ENCODE peak calls at places on chromosomes 7 and 10, in four cellular contexts. O is sigmoid colon, U is endodermal cell, F is psoas muscle. E is an unnamed sample.

GRCh38 chr10:72375585-72375984 is 20.9 kb upstream of the DNAJB12 start:
- DNase-seq in O (no peak), U (peak; percentile 61), F (no peak), E (no peak)

GRCh38 chr10:118581340-118581739 is 14.1 kb downstream of the PRLHR start:
- DNase-seq in O (no peak), U (no peak), F (no peak), E (no peak)

GRCh38 chr10:98316156-98316555 is 48.2 kb upstream of the LOXL4 start:
- DNase-seq in O (no peak), U (no peak), F (no peak), E (no peak)

GRCh38 chr7:155119801-155120382 is 49.8 kb downstream of the HTR5A start:
- DNase-seq in O (no peak), U (peak; percentile 22), F (no peak), E (no peak)

GRCh38 chr7:144670251-144670650 is 165.6 kb downstream of the TPK1 start:
- DNase-seq in O (no peak), U (no peak), F (no peak), E (no peak)

GRCh38 chr7:43112941-43113621 is 634 bp downstream of the HECW1 start:
- DNase-seq in O (peak; percentile 64), U (peak; percentile 90), F (peak; percentile 21), E (peak; percentile 75)

GRCh38 chr10:130994845-130995244 is 316.7 kb downstream of the TCERG1L start:
- DNase-seq in O (no peak), U (no peak), F (no peak), E (no peak)

GRCh38 chr7:120805636-120806388 is 52.1 kb downstream of the TSPAN12 start:
- DNase-seq in O (no peak), U (peak; percentile 86), F (no peak), E (no peak)

GRCh38 chr7:102153586-102153948 is 133.1 kb upstream of the SH2B2 start:
- DNase-seq in O (no peak), U (no peak), F (no peak), E (no peak)

GRCh38 chr7:117993377-117994003 is 120.2 kb upstream of the CTTNBP2 start:
- DNase-seq in O (no peak), U (peak; percentile 93), F (no peak), E (no peak)

GRCh38 chr10:29132821-29133156 is 156.1 kb upstream of the LYZL1 start:
- DNase-seq in O (no peak), U (no peak), F (no peak), E (no peak)

GRCh38 chr7:101882595-101883564 is 65.5 kb downstream of the CUX1 start:
- DNase-seq in O (peak; percentile 97), U (peak; percentile 80), F (peak; percentile 87), E (peak; percentile 91)

GRCh38 chr7:151308791-151309190 is 32.8 kb upstream of the NUB1 start:
- DNase-seq in O (no peak), U (no peak), F (no peak), E (no peak)

GRCh38 chr7:151307536-151307935 is 34.1 kb upstream of the NUB1 start:
- DNase-seq in O (no peak), U (no peak), F (no peak), E (no peak)

GRCh38 chr7:151309306-151309705 is 32.3 kb upstream of the NUB1 start:
- DNase-seq in O (no peak), U (no peak), F (no peak), E (no peak)

GRCh38 chr7:151306860-151307259 is 34.8 kb upstream of the NUB1 start:
- DNase-seq in O (no peak), U (peak; percentile 74), F (no peak), E (no peak)

DNA sequence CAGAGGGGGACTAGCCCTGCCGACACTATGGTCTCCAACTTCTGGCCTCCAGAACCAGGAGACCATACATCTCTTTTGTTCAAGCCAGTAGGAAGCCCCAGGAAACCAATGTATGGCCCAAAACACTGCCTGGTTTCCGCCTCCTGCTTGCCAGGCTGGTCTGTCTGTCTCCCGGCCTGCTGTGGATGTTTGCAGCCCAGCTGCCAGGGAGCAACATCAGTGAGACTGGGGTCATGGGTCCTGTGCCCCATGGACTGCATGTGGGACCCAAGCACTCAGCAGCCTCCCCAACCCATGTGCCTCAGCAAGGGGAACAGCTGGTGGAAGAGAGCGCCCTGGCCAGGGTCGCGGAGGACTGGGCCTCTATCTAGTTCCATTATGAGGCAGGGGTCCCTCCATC is 33.4 kb upstream of the NUB1 start:
- DNase-seq in O (no peak), U (no peak), F (no peak), E (no peak)
- H3K4me1 ChIP-seq in O (peaks cover 8% of the 10 kb centered on the region), U (peaks cover 4% of the 10 kb centered on the region), F (peaks cover 6% of the 10 kb centered on the region), E (no peaks in the 10 kb centered on the region)

GRCh38 chr10:79159785-79160184 is 91.0 kb downstream of the ZMIZ1 start:
- DNase-seq in O (peak; percentile 92), U (no peak), F (peak; percentile 73), E (peak; percentile 88)

GRCh38 chr10:79159141-79159619 is 90.4 kb downstream of the ZMIZ1 start:
- DNase-seq in O (no peak), U (no peak), F (peak; percentile 64), E (peak; percentile 83)

GRCh38 chr10:79158402-79159097 is 89.8 kb downstream of the ZMIZ1 start:
- DNase-seq in O (no peak), U (peak; percentile 78), F (no peak), E (no peak)

GRCh38 chr10:79156334-79157274 is 87.8 kb downstream of the ZMIZ1 start:
- DNase-seq in O (no peak), U (peak; percentile 70), F (no peak), E (no peak)

DNA sequence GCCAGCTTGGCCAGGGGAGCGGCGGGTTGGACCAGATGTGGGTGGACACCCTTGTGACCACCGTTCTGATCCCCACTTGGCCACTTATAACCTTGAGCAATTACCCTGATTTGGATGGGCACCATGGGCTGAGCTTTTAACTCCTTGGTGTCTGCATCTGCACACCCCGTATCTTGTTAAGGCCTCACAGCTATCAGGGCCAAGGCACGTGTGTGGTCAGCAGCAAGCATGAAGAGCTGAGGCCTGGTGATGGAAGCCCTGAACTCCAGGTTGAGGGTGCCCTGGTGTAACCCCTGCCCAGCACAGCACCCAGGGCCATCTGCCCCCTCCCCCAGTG is 89.2 kb downstream of the ZMIZ1 start:
- DNase-seq in O (no peak), U (no peak), F (no peak), E (no peak)
- H3K27ac ChIP-seq in O (peak overlapping the region; percentile 85), U (peak overlapping the region; percentile 85), F (peak overlapping the region; percentile 59), E (peak overlapping the region; percentile 23)

GRCh38 chr7:130920122-130920521 is 186.1 kb upstream of the KLF14 start:
- DNase-seq in O (no peak), U (no peak), F (no peak), E (no peak)

GRCh38 chr7:130918129-130919052 is 184.4 kb upstream of the KLF14 start:
- DNase-seq in O (no peak), U (no peak), F (no peak), E (no peak)

GRCh38 chr7:130914589-130915294 is 180.7 kb upstream of the KLF14 start:
- DNase-seq in O (no peak), U (no peak), F (no peak), E (no peak)

GRCh38 chr7:130919316-130920103 is 185.5 kb upstream of the KLF14 start:
- DNase-seq in O (no peak), U (no peak), F (no peak), E (no peak)

DNA sequence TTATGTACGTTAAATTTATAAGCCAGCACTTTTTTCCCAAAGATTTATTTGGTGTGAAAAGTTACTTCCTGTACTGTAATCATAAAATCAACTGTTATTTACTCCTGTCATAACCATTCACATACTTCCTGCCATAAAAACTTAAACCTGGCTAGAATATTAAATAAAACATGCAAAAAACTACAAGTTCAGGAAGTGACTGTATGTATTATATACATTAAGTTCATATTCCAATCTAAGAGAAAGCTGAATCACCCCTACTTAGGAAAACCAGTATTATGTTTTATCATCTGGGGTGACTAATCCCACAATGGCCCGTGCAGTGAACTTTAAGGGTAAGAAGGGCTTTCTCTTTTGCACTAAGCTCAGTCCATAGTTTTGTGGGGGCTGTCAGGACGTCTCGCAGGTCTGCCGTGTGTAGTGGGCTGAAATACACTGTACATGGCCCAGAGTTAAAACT is 183.7 kb upstream of the KLF14 start:
- DNase-seq in O (no peak), U (no peak), F (no peak), E (no peak)
- H3K4me1 ChIP-seq in O (peaks cover 79% of the 10 kb centered on the region), U (peaks cover 6% of the 10 kb centered on the region), F (peaks cover 91% of the 10 kb centered on the region), E (peaks cover 8% of the 10 kb centered on the region)

DNA sequence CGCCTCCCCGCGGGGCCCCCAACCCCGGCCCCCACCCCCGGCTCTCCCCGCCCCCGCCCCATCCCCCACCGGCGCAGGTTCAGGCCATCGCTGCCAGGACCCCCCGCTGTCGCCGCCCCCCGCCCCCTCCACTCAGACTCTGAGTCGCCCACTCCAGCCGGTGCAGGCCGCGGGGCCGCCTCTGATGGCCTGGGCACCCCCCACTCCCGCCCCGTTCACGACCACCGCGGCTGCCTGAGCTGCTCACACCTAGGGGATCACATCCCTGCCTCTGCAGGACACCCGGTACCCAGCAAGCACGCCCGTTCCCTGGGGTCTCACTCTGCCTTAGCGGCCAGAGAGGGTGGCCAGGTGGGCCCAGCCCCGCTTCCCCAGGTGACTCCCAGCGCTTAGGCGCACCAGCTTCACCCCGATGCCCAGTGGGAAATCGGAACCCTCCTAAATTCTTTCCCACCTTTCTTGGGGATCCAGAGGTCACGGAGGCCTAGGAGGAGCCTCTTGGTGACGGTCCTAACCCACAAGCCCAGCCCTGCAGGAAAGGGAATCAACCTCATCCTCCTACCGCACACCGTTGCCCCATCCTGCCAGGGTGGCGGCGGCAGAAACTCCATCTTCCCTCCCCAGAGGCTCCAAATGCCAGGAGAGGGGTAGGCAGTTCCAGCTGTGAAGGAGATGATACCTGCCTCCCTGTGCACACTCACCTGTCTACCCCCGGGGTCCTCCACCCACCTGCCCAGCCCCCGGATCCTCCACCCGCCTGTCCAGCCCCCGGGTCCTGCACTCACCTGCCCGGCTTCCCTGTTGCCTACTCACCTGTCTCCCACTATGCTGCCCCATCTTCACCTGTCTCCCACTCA is 13.7 kb upstream of the DNAAF5 start:
- DNase-seq in O (peak; percentile 64), U (peak; percentile 68), F (no peak), E (no peak)
- H3K27ac ChIP-seq in O (no peak overlapping the region), U (no peak overlapping the region), F (no peak overlapping the region), E (no peak overlapping the region)

GRCh38 chr7:79636849-79637248 is 183.4 kb upstream of the MAGI2 start:
- DNase-seq in O (no peak), U (no peak), F (no peak), E (no peak)
- H3K4me1 ChIP-seq in O (no peaks in the 10 kb centered on the region), U (no peaks in the 10 kb centered on the region), F (no peaks in the 10 kb centered on the region), E (no peaks in the 10 kb centered on the region)

GRCh38 chr10:4346257-4346656 is 479.8 kb upstream of the AKR1E2 start:
- DNase-seq in O (no peak), U (no peak), F (no peak), E (no peak)
- H3K27ac ChIP-seq in O (peak overlapping the region; percentile 45), U (no peak overlapping the region), F (peak overlapping the region; percentile 80), E (no peak overlapping the region)

GRCh38 chr7:17557305-17557704 is 258.9 kb downstream of the AHR start:
- DNase-seq in O (no peak), U (no peak), F (no peak), E (no peak)

GRCh38 chr7:17554341-17555015 is 256.0 kb downstream of the AHR start:
- DNase-seq in O (no peak), U (no peak), F (no peak), E (no peak)

GRCh38 chr7:17558558-17559332 is 260.3 kb downstream of the AHR start:
- DNase-seq in O (no peak), U (no peak), F (no peak), E (no peak)

GRCh38 chr7:17558135-17558534 is 259.7 kb downstream of the AHR start:
- DNase-seq in O (no peak), U (no peak), F (no peak), E (no peak)

DNA sequence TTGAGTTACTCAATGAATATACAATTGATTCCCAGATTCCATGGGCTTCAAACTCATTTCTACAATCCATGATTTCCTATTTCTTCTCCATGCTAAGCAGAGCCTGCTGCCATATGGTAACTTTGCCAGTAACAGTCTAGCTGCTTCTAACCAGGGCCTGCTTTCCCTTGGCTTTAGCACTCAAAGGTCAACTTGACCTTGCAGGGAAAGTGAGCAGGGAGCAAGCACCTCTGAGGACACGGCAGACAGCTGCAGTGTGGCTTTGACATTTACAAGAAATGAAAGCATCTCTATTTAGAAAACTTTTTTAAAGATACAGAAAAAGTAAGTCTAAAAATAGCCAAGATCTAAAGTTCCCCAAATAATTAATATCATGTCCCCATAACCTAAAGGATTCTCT is 257.8 kb downstream of the AHR start:
- DNase-seq in O (no peak), U (no peak), F (no peak), E (no peak)
- H3K4me1 ChIP-seq in O (peaks cover 33% of the 10 kb centered on the region), U (peaks cover 12% of the 10 kb centered on the region), F (no peaks in the 10 kb centered on the region), E (no peaks in the 10 kb centered on the region)